ENCODE peak calls at places on chromosomes 11 and 22, in four cellular contexts. W is GM20000, D is endothelial cell, S is right lobe of liver. L is an unnamed sample.

GRCh38 chr22:29751139-29751538 is 15.7 kb downstream of the ZMAT5 start:
- DNase-seq in S (no peak), D (no peak), W (no peak), L (peak; percentile 78)

GRCh38 chr11:130025371-130025770 is 22.7 kb upstream of the PRDM10 start:
- DNase-seq in D (no peak), W (no peak), S (no peak), L (no peak)

GRCh38 chr11:91173701-91174100 is 950.9 kb upstream of the CHORDC1 start:
- DNase-seq in S (no peak), D (no peak), W (no peak), L (no peak)

GRCh38 chr22:26592368-26593015 is 2.6 kb upstream of the TPST2 start:
- DNase-seq in S (no peak), W (peak; percentile 68), D (no peak), L (no peak)

GRCh38 chr11:838441-839279 is 3.7 kb downstream of the POLR2L start:
- DNase-seq in D (peak; percentile 42), S (no peak), W (no peak), L (no peak)

GRCh38 chr11:7589861-7590260 is 76.1 kb downstream of the PPFIBP2 start:
- DNase-seq in S (no peak), D (no peak), W (no peak), L (no peak)

GRCh38 chr11:59259867-59260475 is 47.2 kb upstream of the MPEG1 start:
- DNase-seq in W (no peak), S (no peak), D (no peak), L (no peak)

GRCh38 chr11:11265994-11266606 is 87.0 kb downstream of the CSNK2A3 start:
- DNase-seq in D (peak; percentile 68), W (peak; percentile 81), S (peak; percentile 58), L (no peak)

GRCh38 chr22:38423512-38424503 is 31.2 kb downstream of the KCNJ4 start:
- DNase-seq in S (no peak), D (no peak), W (no peak), L (peak; percentile 30)

GRCh38 chr22:39543095-39543494 is 10.5 kb upstream of the RPS19BP1 start:
- DNase-seq in S (no peak), W (no peak), D (peak; percentile 63), L (no peak)

GRCh38 chr11:108873938-108874337 is 209.1 kb downstream of the DDX10 start:
- DNase-seq in D (no peak), W (no peak), S (no peak), L (no peak)

GRCh38 chr11:126332221-126332711 is 23.2 kb upstream of the ST3GAL4 start:
- DNase-seq in S (no peak), W (no peak), D (no peak), L (peak; percentile 14)

GRCh38 chr11:66277475-66278391 is at the start of gene CNIH2:
- DNase-seq in S (peak; percentile 64), D (peak; percentile 66), W (peak; percentile 82), L (no peak)

GRCh38 chr11:130124096-130124495 is 35.5 kb upstream of the ST14 start:
- DNase-seq in W (no peak), S (peak; percentile 90), D (no peak), L (peak; percentile 95)

GRCh38 chr11:6127881-6128280 is 20.4 kb downstream of the OR56B4 start:
- DNase-seq in D (no peak), S (no peak), W (no peak), L (no peak)

GRCh38 chr11:110467556-110467955 is 37.8 kb downstream of the FDX1 start:
- DNase-seq in S (no peak), D (no peak), W (no peak), L (no peak)

GRCh38 chr11:2824851-2825250 is 60.7 kb downstream of the CDKN1C start:
- DNase-seq in D (no peak), S (no peak), W (no peak), L (no peak)

GRCh38 chr11:121551463-121551862 is 98.7 kb upstream of the SORL1-AS1 start:
- DNase-seq in S (no peak), W (no peak), D (no peak), L (no peak)

GRCh38 chr11:69472766-69473519 is 8.5 kb upstream of the LINC01488 start:
- DNase-seq in S (no peak), D (no peak), W (no peak), L (no peak)

GRCh38 chr11:69293819-69294505 is at the start of gene MYEOV:
- DNase-seq in D (no peak), W (peak; percentile 73), S (peak; percentile 72), L (no peak)

GRCh38 chr11:8036002-8036802 is 44.8 kb upstream of the TUB start:
- DNase-seq in W (no peak), S (no peak), D (no peak), L (peak; percentile 24)

GRCh38 chr11:46352063-46352841 is 5.0 kb downstream of the DGKZ start:
- DNase-seq in D (peak; percentile 80), S (no peak), W (peak; percentile 72), L (peak; percentile 65)

GRCh38 chr11:110093407-110094297 is 460 bp downstream of the ZC3H12C start:
- DNase-seq in D (peak; percentile 46), W (peak; percentile 54), S (peak; percentile 76), L (no peak)

GRCh38 chr11:44557464-44557863 is 8.0 kb upstream of the CD82 start:
- DNase-seq in W (no peak), D (no peak), S (no peak), L (no peak)

GRCh38 chr22:27754247-27754887 is 47.2 kb downstream of the MN1 start:
- DNase-seq in S (no peak), D (no peak), W (no peak), L (no peak)

GRCh38 chr11:2462986-2463765 is 18.4 kb downstream of the KCNQ1 start:
- DNase-seq in W (no peak), D (no peak), S (no peak), L (peak; percentile 40)

GRCh38 chr11:112339566-112339965 is 78.9 kb upstream of the PLET1 start:
- DNase-seq in S (no peak), W (no peak), D (no peak), L (no peak)

GRCh38 chr22:36086629-36087254 is 58.1 kb upstream of the RBFOX2 start:
- DNase-seq in S (no peak), D (no peak), W (no peak), L (no peak)

DNA sequence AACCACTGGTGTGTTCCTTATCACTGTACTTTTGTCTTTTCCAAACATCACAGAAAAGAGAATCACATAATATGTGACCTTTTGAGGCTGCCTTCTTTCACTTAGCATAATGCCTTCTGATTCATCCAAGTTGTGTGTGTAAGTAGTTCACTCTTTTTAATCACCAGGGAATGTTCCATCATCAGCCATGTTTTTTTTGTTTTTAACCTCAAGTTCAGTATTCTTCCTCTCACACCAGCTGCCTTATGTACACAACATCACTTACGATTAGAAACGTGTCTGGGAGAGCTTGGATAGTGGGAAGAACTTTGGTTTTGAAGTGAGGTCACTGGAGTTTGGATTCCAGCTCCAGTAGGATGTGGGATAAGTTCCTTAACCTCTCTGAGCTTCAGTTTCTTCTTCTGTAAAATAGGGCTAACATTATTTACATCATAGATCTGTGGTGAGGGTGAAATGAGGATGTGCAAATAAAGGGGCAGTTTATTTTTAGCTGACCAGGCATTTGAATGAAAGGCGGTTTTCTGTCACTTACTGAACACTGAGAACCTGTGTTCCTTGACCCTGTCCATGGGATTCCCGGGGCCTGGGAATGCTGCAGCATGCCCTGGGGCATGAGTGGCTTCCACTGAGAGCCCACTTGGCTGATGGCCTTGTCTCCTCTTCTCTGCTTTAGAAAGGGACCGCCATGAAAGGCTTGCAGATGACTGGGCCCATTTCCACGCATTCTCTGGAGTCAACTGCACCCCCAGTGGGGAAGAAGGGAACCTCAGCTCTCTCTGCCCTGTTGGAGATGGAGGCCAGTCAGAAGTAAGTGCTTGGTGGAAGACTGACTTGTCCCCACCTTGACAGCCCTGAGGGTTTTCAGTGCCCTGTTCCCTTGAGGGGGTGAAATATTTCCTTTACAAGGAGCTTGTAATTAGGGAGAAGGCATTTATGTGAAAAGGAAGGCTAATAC is 92.6 kb downstream of the DEPDC5 start:
- DNase-seq in W (peak; percentile 34), D (no peak), S (no peak), L (no peak)
- TF ChIP-seq CTCF in W (no peak), D (peak; percentile 16), S (no peak), L (peak; percentile 46)

DNA sequence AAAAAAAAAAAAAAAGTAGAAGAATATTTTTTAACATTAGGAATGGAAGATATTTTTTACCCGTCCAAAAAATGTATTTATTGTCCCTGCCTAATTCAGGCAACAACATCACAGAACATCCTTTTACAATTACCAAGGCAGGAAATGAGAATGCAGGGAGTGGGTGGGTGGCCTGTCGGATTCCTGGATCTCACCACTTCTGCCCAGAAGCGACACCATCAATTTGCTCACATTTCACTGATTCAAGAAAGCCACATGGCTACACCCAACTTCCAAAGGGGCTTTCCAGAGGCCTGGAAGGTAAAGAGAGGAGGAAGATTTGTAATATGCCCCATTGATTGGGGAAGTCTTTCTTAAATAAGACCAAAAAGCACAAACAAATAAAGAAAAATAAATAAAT is 93.8 kb upstream of the CLPB start:
- DNase-seq in D (no peak), W (no peak), S (no peak), L (no peak)
- TF ChIP-seq CTCF in D (no peak), W (no peak), S (no peak), L (no peak)

DNA sequence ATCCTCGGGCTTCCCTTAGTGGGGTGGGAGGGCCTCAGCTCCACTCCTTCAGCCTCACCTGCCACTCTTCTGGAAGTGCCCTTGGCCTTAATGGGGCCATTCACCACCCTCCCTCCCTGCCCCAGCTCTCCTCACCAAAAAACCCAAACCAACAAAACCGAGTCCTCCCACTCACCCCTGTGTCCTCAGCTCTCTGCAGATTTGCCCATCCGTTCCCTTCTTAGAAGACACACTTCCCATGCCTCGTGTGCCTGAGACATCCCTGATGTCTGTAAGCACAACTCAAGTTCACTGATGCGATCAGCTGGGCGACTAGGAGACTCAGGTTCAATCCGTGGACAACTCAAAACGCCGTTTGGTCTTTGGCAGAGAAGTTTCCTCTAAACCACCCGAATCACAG is 839.2 kb downstream of the TBC1D22A start:
- DNase-seq in S (no peak), W (no peak), D (no peak), L (no peak)
- TF ChIP-seq CTCF in S (no peak), W (no peak), D (no peak), L (no peak)

GRCh38 chr11:62544521-62545436 is 1.8 kb downstream of the AHNAK start:
- DNase-seq in W (peak; percentile 58), D (no peak), S (no peak), L (no peak)
- TF ChIP-seq CTCF in W (no peak), D (no peak), S (no peak), L (no peak)

DNA sequence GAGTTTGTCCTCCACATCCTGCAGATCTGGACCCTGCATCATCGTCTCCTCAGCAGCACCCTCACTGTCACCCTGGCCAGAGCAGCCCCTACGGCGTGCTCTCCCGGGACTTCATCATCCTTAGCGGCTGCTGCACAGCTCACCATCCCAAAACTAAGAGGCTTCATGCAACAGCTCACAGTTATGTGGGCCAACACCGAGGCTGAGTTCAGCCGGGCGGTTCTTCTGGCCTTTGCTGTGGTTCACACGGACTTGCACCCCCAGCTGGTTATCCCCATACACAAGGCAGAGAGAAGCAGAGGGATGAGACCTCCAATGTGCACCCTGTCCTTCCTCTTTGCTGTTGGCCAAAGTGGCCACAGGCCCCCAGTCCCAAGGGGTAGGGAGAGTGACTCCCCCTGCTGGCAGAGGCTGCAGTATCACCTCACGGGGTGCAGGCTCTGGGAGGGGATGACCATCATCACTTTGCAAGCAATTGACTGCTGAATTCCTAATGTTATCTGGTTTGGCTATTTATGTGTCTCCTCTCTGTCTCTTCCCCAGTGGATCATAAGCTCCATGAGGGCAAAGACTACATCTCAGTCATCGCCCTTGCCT is 276.8 kb downstream of the BRD1 start:
- DNase-seq in W (no peak), D (no peak), S (no peak), L (no peak)
- TF ChIP-seq CTCF in W (no peak), D (no peak), S (no peak), L (no peak)

GRCh38 chr11:68256331-68256741 is 15.4 kb downstream of the C11orf24 start:
- DNase-seq in S (no peak), D (no peak), W (no peak), L (no peak)
- TF ChIP-seq CTCF in S (no peak), D (no peak), W (no peak), L (no peak)

L was measured in CD14-positive monocyte.